ENCODE peak calls at places on chromosome 12, in seven cellular contexts. B is heart right ventricle, H is colonic mucosa, N is lower leg skin, Y is A549, F is astrocyte of the cerebellum, X is heart left ventricle. Z is an unnamed sample.

GRCh38 chr12:25194211-25194610 is 749 bp downstream of the DNAI7 start:
- DNase-seq in B (no peak), H (no peak), N (no peak), Y (peak; percentile 11), F (no peak), X (no peak), Z (no peak)

GRCh38 chr12:10033783-10034381 is 3.4 kb downstream of the CLEC9A start:
- DNase-seq in B (no peak), H (no peak), N (no peak), Y (no peak), F (no peak), X (no peak), Z (peak; percentile 12)

GRCh38 chr12:13187399-13187798 is 9.1 kb upstream of the EMP1 start:
- DNase-seq in B (no peak), H (no peak), N (no peak), Y (peak; percentile 51), F (no peak), X (no peak), Z (no peak)

GRCh38 chr12:3795096-3795799 is 42.3 kb upstream of the CRACR2A start:
- DNase-seq in B (no peak), H (no peak), N (no peak), Y (no peak), F (no peak), X (no peak), Z (no peak)

GRCh38 chr12:58889557-58889956 is 30.7 kb downstream of the LRIG3 start:
- DNase-seq in B (no peak), H (no peak), N (no peak), Y (no peak), F (no peak), X (no peak), Z (no peak)

GRCh38 chr12:14913381-14913781 is 25.0 kb downstream of the ERP27 start:
- DNase-seq in B (peak; percentile 8), H (no peak), N (peak; percentile 65), Y (no peak), F (no peak), X (peak; percentile 33), Z (no peak)

GRCh38 chr12:40054554-40055226 is 51.2 kb downstream of the SLC2A13 start:
- DNase-seq in B (peak; percentile 20), H (no peak), N (peak; percentile 53), Y (peak; percentile 21), F (peak; percentile 66), X (peak; percentile 60), Z (no peak)

GRCh38 chr12:90280564-90281058 is 572.0 kb upstream of the ATP2B1 start:
- DNase-seq in B (no peak), H (no peak), N (no peak), Y (no peak), F (peak; percentile 70), X (no peak), Z (no peak)

GRCh38 chr12:34033628-34034296 is 11.5 kb downstream of the ALG10 start:
- DNase-seq in B (no peak), H (no peak), N (no peak), Y (no peak), F (peak; percentile 12), X (no peak), Z (no peak)

GRCh38 chr12:74412607-74413230 is 124.9 kb upstream of the ATXN7L3B start:
- DNase-seq in B (no peak), H (no peak), N (no peak), Y (no peak), F (peak; percentile 1), X (no peak), Z (peak; percentile 2)

GRCh38 chr12:71865166-71865713 is 25.7 kb downstream of the TBC1D15 start:
- DNase-seq in B (no peak), H (no peak), N (no peak), Y (no peak), F (peak; percentile 76), X (no peak), Z (peak; percentile 15)

GRCh38 chr12:75592638-75593335 is 81.4 kb upstream of the KRR1 start:
- DNase-seq in B (no peak), H (no peak), N (no peak), Y (no peak), F (no peak), X (no peak), Z (no peak)

GRCh38 chr12:72077111-72077820 is 138.6 kb downstream of the TPH2 start:
- DNase-seq in B (no peak), H (no peak), N (no peak), Y (no peak), F (no peak), X (no peak), Z (no peak)

GRCh38 chr12:59850268-59850667 is 254.4 kb downstream of the SLC16A7 start:
- DNase-seq in B (no peak), H (no peak), N (no peak), Y (no peak), F (no peak), X (no peak), Z (no peak)

DNA sequence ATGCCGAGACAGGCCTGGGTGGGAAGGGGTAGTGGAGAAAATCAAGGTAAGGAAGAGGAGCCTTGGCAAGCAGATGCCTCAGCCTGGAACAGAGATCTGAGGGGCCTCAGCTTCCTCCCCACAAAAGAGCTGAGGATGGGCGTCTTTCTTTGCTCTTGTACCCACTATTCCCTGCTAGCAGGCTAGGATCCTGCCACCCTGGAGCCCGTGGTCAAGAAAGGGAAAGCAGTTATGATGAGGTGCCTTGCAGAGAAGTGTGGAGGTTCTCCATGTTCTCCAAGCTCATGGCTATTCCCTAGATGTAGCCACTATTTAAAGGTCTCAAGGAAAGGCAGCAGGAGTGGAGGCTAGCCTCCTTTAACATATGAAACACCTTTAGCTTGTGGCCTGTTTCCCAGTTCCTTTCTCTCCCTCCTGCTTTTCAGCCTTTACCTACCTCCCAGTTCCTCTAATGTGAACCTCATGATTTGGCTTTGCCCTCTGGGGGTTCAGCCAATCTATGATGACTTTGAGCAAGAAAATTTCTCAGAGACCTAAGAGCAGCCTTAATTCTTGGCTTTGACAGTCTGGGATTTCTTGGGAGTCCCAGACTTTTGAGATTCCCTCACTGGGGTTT is 1.1 kb downstream of the IKZF4 start:
- DNase-seq in B (no peak), H (no peak), N (no peak), Y (no peak), F (no peak), X (no peak), Z (no peak)
- H3K4me3 ChIP-seq in B (no peak overlapping the region), H (no peak overlapping the region), N (no peak overlapping the region), Y (no peak overlapping the region), F (peak overlapping the region; percentile 28), X (no peak overlapping the region), Z (no peak overlapping the region)

GRCh38 chr12:116818948-116819832 is 62.1 kb downstream of the HRK start:
- DNase-seq in B (peak; percentile 91), H (peak; percentile 87), N (peak; percentile 81), Y (peak; percentile 89), F (peak; percentile 80), X (peak; percentile 94), Z (peak; percentile 33)
- TF ChIP-seq CTCF in B (peak; percentile 20), H (no peak), N (no peak), Y (no peak), F (no peak), X (no peak), Z (no peak)

GRCh38 chr12:66166561-66166960 is 3.2 kb downstream of the TMBIM4 start:
- DNase-seq in B (no peak), H (no peak), N (no peak), Y (no peak), F (no peak), X (no peak), Z (no peak)

GRCh38 chr12:66170606-66171005 is 810 bp upstream of the TMBIM4 start:
- DNase-seq in B (no peak), H (no peak), N (no peak), Y (no peak), F (no peak), X (no peak), Z (no peak)

GRCh38 chr12:66168410-66168809 is 1.4 kb downstream of the TMBIM4 start:
- DNase-seq in B (no peak), H (no peak), N (no peak), Y (no peak), F (no peak), X (no peak), Z (no peak)

GRCh38 chr12:66165141-66165540 is 4.7 kb downstream of the TMBIM4 start:
- DNase-seq in B (no peak), H (no peak), N (no peak), Y (no peak), F (no peak), X (no peak), Z (no peak)

GRCh38 chr12:66169221-66170170 is at the start of gene TMBIM4:
- DNase-seq in B (peak; percentile 91), H (peak; percentile 91), N (peak; percentile 82), Y (peak; percentile 91), F (peak; percentile 79), X (peak; percentile 92), Z (peak; percentile 74)
- H3K4me3 ChIP-seq in B (peak within 1 kb of the TSS; percentile 65), H (peak within 1 kb of the TSS; percentile 86), N (peak within 1 kb of the TSS; percentile 96), Y (peak within 1 kb of the TSS; percentile 56), F (peak within 1 kb of the TSS; percentile 63), X (peak within 1 kb of the TSS; percentile 80), Z (peak within 1 kb of the TSS; percentile 68)

GRCh38 chr12:124041907-124042306 is 68.9 kb downstream of the ZNF664 start:
- DNase-seq in B (no peak), H (no peak), N (no peak), Y (no peak), F (no peak), X (no peak), Z (no peak)

GRCh38 chr12:124046206-124046740 is 73.3 kb downstream of the ZNF664 start:
- DNase-seq in B (no peak), H (no peak), N (no peak), Y (no peak), F (no peak), X (no peak), Z (no peak)

GRCh38 chr12:124045671-124046070 is 72.7 kb downstream of the ZNF664 start:
- DNase-seq in B (no peak), H (no peak), N (no peak), Y (no peak), F (no peak), X (no peak), Z (no peak)

GRCh38 chr12:124044809-124045321 is 71.8 kb downstream of the ZNF664 start:
- DNase-seq in B (no peak), H (no peak), N (no peak), Y (no peak), F (no peak), X (no peak), Z (no peak)

DNA sequence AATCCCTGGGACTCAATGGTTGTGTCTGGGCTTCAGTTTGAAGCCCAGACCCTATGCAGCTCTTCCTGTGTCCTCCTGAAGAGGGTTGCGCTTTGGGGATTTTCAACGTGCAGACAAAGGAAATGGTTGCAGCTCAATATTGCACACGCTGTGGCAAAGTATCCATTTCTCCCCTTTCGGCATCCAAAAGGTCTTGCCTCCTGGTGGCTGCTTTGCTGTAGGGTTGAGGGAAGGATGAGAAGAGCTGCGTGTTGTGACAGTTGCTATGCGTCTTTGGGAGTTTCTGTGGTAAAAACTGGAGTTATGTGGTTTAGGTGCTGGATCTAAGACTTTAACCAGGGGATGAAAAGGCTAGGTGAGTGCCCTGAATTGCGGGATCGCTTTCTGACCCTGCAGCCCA is 71.0 kb downstream of the ZNF664 start:
- DNase-seq in B (no peak), H (no peak), N (no peak), Y (no peak), F (no peak), X (no peak), Z (no peak)
- TF ChIP-seq CTCF in B (no peak), H (no peak), N (no peak), Y (no peak), F (no peak), X (no peak), Z (no peak)

DNA sequence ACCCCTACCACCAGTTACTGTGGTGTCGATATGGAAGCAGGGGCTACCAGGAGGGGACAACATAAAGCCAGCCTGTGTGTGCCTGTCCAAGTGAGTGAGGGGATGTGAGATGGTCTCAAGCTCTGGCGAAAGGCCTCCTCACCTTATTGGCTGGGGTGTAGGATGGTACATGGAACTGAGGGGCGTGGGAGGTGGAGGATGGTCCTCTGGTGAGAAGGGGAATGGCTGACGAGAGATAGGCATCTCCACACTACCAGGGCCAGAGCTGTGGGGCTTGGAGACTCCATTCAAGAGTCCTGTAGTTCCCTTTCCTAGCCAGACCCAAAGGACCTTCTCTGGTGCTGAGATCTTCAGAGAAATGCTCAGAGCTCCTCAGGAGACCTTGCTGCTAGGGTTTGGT is 32.5 kb upstream of the COL2A1 start:
- DNase-seq in B (no peak), H (no peak), N (no peak), Y (no peak), F (no peak), X (no peak), Z (no peak)
- H3K4me3 ChIP-seq in B (no peak overlapping the region), H (no peak overlapping the region), N (no peak overlapping the region), Y (no peak overlapping the region), F (no peak overlapping the region), X (no peak overlapping the region), Z (no peak overlapping the region)